ENCODE peak calls at places on chromosomes 4 and X, in ten cellular contexts. Q, R, T, F, X, M, B, Z, D and I are unnamed samples.

GRCh38 chrX:9518896-9519295 is 54.0 kb downstream of the TBL1X start:
- DNase-seq in Q (no peak), R (no peak), T (no peak), F (no peak), X (no peak), M (no peak), B (no peak), Z (no peak), D (no peak), I (no peak)

GRCh38 chr4:3201718-3202702 is 46.9 kb upstream of the MSANTD1 start:
- DNase-seq in Q (no peak), R (peak), T (no peak), F (no peak), X (peak), M (no peak), B (peak), Z (no peak), D (no peak), I (no peak)

GRCh38 chr4:112951362-112951962 is 98.0 kb upstream of the ANK2 start:
- DNase-seq in Q (peak), R (no peak), T (no peak), F (no peak), X (peak), M (peak), B (no peak), Z (no peak), D (no peak), I (no peak)

GRCh38 chrX:40420899-40421729 is 159.7 kb upstream of the ATP6AP2 start:
- DNase-seq in Q (no peak), R (no peak), T (no peak), F (no peak), X (peak), M (peak), B (no peak), Z (peak), D (no peak), I (peak)

GRCh38 chrX:155577682-155578081 is 35.1 kb downstream of the TMLHE start:
- DNase-seq in Q (no peak), R (no peak), T (peak), F (no peak), X (no peak), M (no peak), B (no peak), Z (no peak), D (no peak), I (no peak)

GRCh38 chr4:80500593-80500992 is 165.1 kb downstream of the CFAP299 start:
- DNase-seq in Q (no peak), R (no peak), T (no peak), F (no peak), X (peak), M (no peak), B (peak), Z (no peak), D (no peak), I (no peak)

GRCh38 chr4:151324124-151324448 is 1.3 kb downstream of the SH3D19 start:
- DNase-seq in Q (no peak), R (no peak), T (no peak), F (no peak), X (no peak), M (no peak), B (no peak), Z (no peak), D (no peak), I (no peak)

GRCh38 chr4:120870279-120870673 is 52.2 kb downstream of the PRDM5 start:
- DNase-seq in Q (peak), R (no peak), T (no peak), F (no peak), X (no peak), M (no peak), B (no peak), Z (no peak), D (no peak), I (no peak)

GRCh38 chrX:19739683-19740082 is 147.7 kb downstream of the SH3KBP1 start:
- DNase-seq in Q (peak), R (peak), T (peak), F (peak), X (peak), M (peak), B (peak), Z (peak), D (peak), I (peak)

GRCh38 chrX:11435568-11435967 is 142.4 kb downstream of the AMELX start:
- DNase-seq in Q (no peak), R (no peak), T (no peak), F (no peak), X (peak), M (peak), B (peak), Z (no peak), D (no peak), I (no peak)

GRCh38 chrX:53795583-53795982 is 109.1 kb upstream of the HUWE1 start:
- DNase-seq in Q (no peak), R (no peak), T (no peak), F (no peak), X (peak), M (no peak), B (peak), Z (no peak), D (no peak), I (no peak)

GRCh38 chr4:166165829-166166420 is 292.9 kb downstream of the TLL1 start:
- DNase-seq in Q (peak), R (no peak), T (no peak), F (no peak), X (peak), M (peak), B (peak), Z (no peak), D (peak), I (no peak)

GRCh38 chr4:147355849-147356248 is 125.0 kb upstream of the EDNRA start:
- DNase-seq in Q (no peak), R (no peak), T (no peak), F (no peak), X (peak), M (no peak), B (peak), Z (no peak), D (no peak), I (no peak)